ENCODE peak calls at places on chromosome 10, in five cellular contexts. C is left lung, Q is heart left ventricle, J is psoas muscle, T is cardiac muscle cell. V is an unnamed sample.

GRCh38 chr10:31146496-31147219 is 115.0 kb upstream of the ZNF438 start:
- DNase-seq in C (no peak), Q (peak; percentile 74), J (peak; percentile 41), T (peak; percentile 46), V (no peak)

GRCh38 chr10:22321831-22322662 is 1.1 kb downstream of the BMI1 start:
- DNase-seq in C (peak; percentile 84), Q (peak; percentile 52), J (peak; percentile 37), T (peak; percentile 50), V (no peak)

GRCh38 chr10:29277296-29277695 is 11.6 kb upstream of the LYZL1 start:
- DNase-seq in C (no peak), Q (no peak), J (no peak), T (no peak), V (no peak)

GRCh38 chr10:56178210-56178609 is 182.8 kb downstream of the ZWINT start:
- DNase-seq in C (no peak), Q (peak; percentile 80), J (no peak), T (peak; percentile 79), V (no peak)

GRCh38 chr10:91054325-91054724 is 133.4 kb upstream of the ANKRD1 start:
- DNase-seq in C (no peak), Q (no peak), J (no peak), T (no peak), V (no peak)

GRCh38 chr10:133372507-133372906 is 647 bp downstream of the ECHS1 start:
- DNase-seq in C (peak; percentile 85), Q (no peak), J (no peak), T (no peak), V (peak; percentile 67)

GRCh38 chr10:60399343-60399742 is 9.7 kb upstream of the ANK3 start:
- DNase-seq in C (no peak), Q (peak; percentile 30), J (no peak), T (peak; percentile 41), V (no peak)

GRCh38 chr10:128035557-128035973 is 90.7 kb downstream of the MKI67 start:
- DNase-seq in C (no peak), Q (peak; percentile 53), J (peak; percentile 43), T (peak; percentile 60), V (no peak)

GRCh38 chr10:47030191-47030698 is 119.0 kb downstream of the PTPN20 start:
- DNase-seq in C (peak; percentile 54), Q (peak; percentile 35), J (peak; percentile 52), T (no peak), V (peak; percentile 28)

GRCh38 chr10:133207041-133207600 is 22.9 kb upstream of the UTF1 start:
- DNase-seq in C (peak; percentile 78), Q (no peak), J (no peak), T (no peak), V (no peak)

GRCh38 chr10:2111936-2112335 is 374.6 kb upstream of the ADARB2 start:
- DNase-seq in C (no peak), Q (no peak), J (no peak), T (no peak), V (no peak)

GRCh38 chr10:3774018-3774813 is 10.8 kb downstream of the KLF6 start:
- DNase-seq in C (no peak), Q (no peak), J (no peak), T (no peak), V (no peak)

GRCh38 chr10:71712170-71712569 is 7.4 kb downstream of the C10orf105 start:
- DNase-seq in C (no peak), Q (no peak), J (no peak), T (no peak), V (no peak)

GRCh38 chr10:71714592-71714991 is 5.0 kb downstream of the C10orf105 start:
- DNase-seq in C (no peak), Q (no peak), J (no peak), T (no peak), V (no peak)

GRCh38 chr10:71714055-71714454 is 5.5 kb downstream of the C10orf105 start:
- DNase-seq in C (no peak), Q (no peak), J (no peak), T (no peak), V (no peak)

GRCh38 chr10:71712572-71713134 is 6.9 kb downstream of the C10orf105 start:
- DNase-seq in C (peak; percentile 77), Q (no peak), J (no peak), T (no peak), V (no peak)

GRCh38 chr10:71713135-71714040 is 6.2 kb downstream of the C10orf105 start:
- DNase-seq in C (peak; percentile 86), Q (peak; percentile 91), J (peak; percentile 88), T (no peak), V (no peak)
- TF ChIP-seq CTCF in C (no peak), Q (no peak), J (no peak), T (peak; percentile 46), V (no peak)

DNA sequence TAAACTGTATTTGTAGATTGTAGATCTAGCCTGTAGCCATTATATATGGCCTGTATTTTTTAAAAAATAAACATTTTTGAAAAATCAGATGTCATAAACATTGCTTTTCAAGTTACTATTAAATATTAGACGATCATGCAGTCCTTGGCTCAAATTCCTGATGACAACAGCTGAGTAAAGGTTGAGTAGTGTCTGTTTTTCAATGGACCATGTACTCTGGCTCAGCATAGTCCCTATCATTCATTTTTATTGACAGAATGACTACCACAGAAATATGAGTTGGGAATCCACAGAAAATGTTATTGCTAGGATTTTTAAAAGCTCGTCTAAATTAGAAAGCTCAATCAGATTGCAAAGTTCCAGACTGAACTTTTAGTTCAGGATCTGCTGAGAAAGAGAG is 145.4 kb downstream of the SORCS1 start:
- DNase-seq in C (no peak), Q (no peak), J (no peak), T (no peak), V (no peak)
- TF ChIP-seq CTCF in C (no peak), Q (no peak), J (no peak), T (no peak), V (no peak)

DNA sequence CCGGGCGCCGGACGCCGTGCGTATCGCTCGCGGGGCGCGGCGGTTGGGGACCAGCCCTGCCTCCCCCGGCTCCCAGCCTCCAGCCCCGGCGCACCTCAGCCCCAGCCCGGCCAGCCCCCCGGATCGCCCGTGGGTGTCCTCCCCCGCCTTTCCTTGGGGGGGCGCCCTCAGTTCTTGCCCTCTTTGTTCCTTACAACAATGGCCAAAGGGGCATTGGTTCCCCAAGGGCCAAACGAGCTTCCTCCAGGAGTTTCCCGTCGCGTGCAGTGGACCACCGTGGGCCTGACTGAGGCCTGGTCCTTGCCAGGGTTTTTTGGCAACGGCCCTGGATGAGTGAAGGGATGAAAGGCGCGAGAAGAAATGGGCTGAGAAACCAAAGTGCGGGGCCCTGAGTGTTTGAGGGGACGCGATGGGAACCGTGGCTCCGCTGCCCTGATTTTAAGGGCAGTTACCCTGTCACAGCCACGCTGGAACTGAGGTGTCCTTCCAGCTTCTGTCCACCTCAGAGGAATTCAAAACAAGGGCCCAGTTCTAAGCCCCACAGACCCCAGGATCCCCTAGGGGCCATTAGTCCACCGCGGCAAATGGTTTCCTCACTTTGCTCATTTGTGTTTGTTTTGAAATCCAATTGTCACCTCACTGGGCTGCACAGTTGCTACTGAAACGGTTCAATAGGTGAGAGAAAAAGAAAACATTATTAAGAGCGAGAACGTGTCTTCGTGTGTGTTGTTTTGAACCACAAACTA is 1.4 kb downstream of the MACROH2A2 start:
- DNase-seq in C (peak; percentile 73), Q (peak; percentile 28), J (no peak), T (peak; percentile 10), V (peak; percentile 31)
- TF ChIP-seq CTCF in C (no peak), Q (peak; percentile 33), J (peak; percentile 25), T (peak; percentile 25), V (peak; percentile 13)

DNA sequence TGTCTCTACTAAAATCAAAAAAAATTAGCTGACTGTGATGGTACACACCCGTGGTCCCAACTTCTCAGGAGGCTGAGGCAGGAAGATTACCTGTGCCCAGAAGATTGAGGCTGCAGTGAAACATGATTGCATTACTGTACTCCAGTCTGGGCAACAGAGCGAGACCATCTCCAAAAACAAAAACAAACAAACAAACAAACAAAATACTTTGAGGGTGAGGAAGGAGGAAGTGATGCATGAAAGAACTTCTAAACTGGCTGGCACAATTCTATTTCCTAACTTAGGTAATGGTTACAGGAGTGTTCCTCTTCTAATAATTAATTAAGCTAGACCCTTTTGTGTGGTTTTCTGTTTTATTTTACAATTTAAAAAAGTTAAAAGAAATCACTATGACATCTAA is 15.5 kb downstream of the WAPL start:
- DNase-seq in C (no peak), Q (no peak), J (no peak), T (no peak), V (no peak)
- TF ChIP-seq CTCF in C (no peak), Q (no peak), J (no peak), T (no peak), V (no peak)